ENCODE peak calls at places on chromosomes 5 and 9, in five cellular contexts. Q is HT-29; V is naive thymus-derived CD4-positive, alpha-beta T cell; K is RPMI8226; I is left kidney. C is an unnamed sample.

GRCh38 chr5:131749723-131750470 is 46.9 kb downstream of the FNIP1 start:
- DNase-seq in Q (no peak), V (no peak), K (no peak), I (no peak), C (no peak)

GRCh38 chr5:149039501-149039900 is 23.4 kb downstream of the SH3TC2 start:
- DNase-seq in Q (no peak), V (no peak), K (no peak), I (no peak), C (no peak)

GRCh38 chr5:157652377-157652692 is at the start of gene SOX30:
- DNase-seq in Q (no peak), V (no peak), K (no peak), I (no peak), C (no peak)

GRCh38 chr9:110926828-110927227 is 111.4 kb downstream of the LPAR1 start:
- DNase-seq in Q (no peak), V (no peak), K (no peak), I (no peak), C (no peak)

GRCh38 chr5:122704247-122705036 is 70.4 kb upstream of the SNX2 start:
- DNase-seq in Q (peak), V (no peak), K (peak), I (peak), C (peak)

GRCh38 chr5:150636391-150637244 is 3.8 kb upstream of the SYNPO start:
- DNase-seq in Q (no peak), V (no peak), K (no peak), I (no peak), C (no peak)

GRCh38 chr5:41095324-41096101 is 24.4 kb upstream of the MROH2B start:
- DNase-seq in Q (no peak), V (no peak), K (no peak), I (no peak), C (no peak)

GRCh38 chr5:57551974-57552537 is 69.4 kb upstream of the ACTBL2 start:
- DNase-seq in Q (no peak), V (no peak), K (no peak), I (peak), C (no peak)

GRCh38 chr9:77927265-77927664 is 104.3 kb downstream of the GNAQ start:
- DNase-seq in Q (no peak), V (no peak), K (no peak), I (no peak), C (no peak)

GRCh38 chr9:133731876-133732321 is 6.3 kb downstream of the SARDH start:
- DNase-seq in Q (peak), V (no peak), K (peak), I (peak), C (no peak)

GRCh38 chr5:67182406-67182805 is 14.2 kb downstream of the CD180 start:
- DNase-seq in Q (peak), V (no peak), K (no peak), I (peak), C (no peak)

GRCh38 chr5:2903451-2904395 is 152.2 kb upstream of the IRX2 start:
- DNase-seq in Q (no peak), V (no peak), K (no peak), I (no peak), C (no peak)

GRCh38 chr9:114894206-114894605 is 36.2 kb downstream of the TNFSF8 start:
- DNase-seq in Q (no peak), V (no peak), K (no peak), I (no peak), C (no peak)

GRCh38 chr5:126965061-126965475 is 65.3 kb downstream of the MARCHF3 start:
- DNase-seq in Q (peak), V (no peak), K (no peak), I (no peak), C (no peak)

GRCh38 chr9:35548571-35548970 is 56.5 kb upstream of the TESK1 start:
- DNase-seq in Q (no peak), V (no peak), K (no peak), I (no peak), C (no peak)

GRCh38 chr5:179815491-179816249 is 5.0 kb upstream of the SQSTM1 start:
- DNase-seq in Q (no peak), V (no peak), K (no peak), I (no peak), C (no peak)

GRCh38 chr9:94018628-94019027 is 63.5 kb upstream of the BARX1 start:
- DNase-seq in Q (no peak), V (no peak), K (no peak), I (peak), C (no peak)

GRCh38 chr9:124021385-124021769 is 9.8 kb downstream of the LHX2 start:
- DNase-seq in Q (no peak), V (no peak), K (no peak), I (no peak), C (no peak)

GRCh38 chr5:72817076-72817476 is 615 bp downstream of the TNPO1 start:
- DNase-seq in Q (peak), V (no peak), K (peak), I (peak), C (no peak)

GRCh38 chr5:73966411-73966810 is 340.4 kb downstream of the ARHGEF28 start:
- DNase-seq in Q (no peak), V (no peak), K (no peak), I (no peak), C (no peak)

GRCh38 chr5:154110781-154111180 is 72.0 kb downstream of the MFAP3 start:
- DNase-seq in Q (no peak), V (no peak), K (no peak), I (no peak), C (no peak)

GRCh38 chr9:108153391-108153790 is 663.8 kb upstream of the KLF4 start:
- DNase-seq in Q (no peak), V (no peak), K (no peak), I (no peak), C (no peak)

GRCh38 chr5:14509556-14509955 is 72.0 kb upstream of the OTULINL start:
- DNase-seq in Q (no peak), V (no peak), K (no peak), I (no peak), C (no peak)

GRCh38 chr5:107565791-107566536 is 104.8 kb downstream of the EFNA5 start:
- DNase-seq in Q (no peak), V (no peak), K (no peak), I (no peak), C (no peak)

C was measured in CD4-positive, alpha-beta memory T cell.